ENCODE peak calls at places on chromosome 12, in ten cellular contexts. G is head of caudate nucleus, T is endothelial cell, B is astrocyte of the spinal cord, P is T-helper 1 cell, E is NCI-H1694, D is AG08395, Z is HT-29, L is IMR-90, W is germinal center. R is an unnamed sample.

GRCh38 chr12:39359644-39360043 is 83.3 kb downstream of the KIF21A start:
- DNase-seq in T (no peak), E (no peak), Z (no peak), L (no peak), G (no peak), W (no peak), P (no peak), B (no peak), D (no peak), R (no peak)

GRCh38 chr12:109931143-109931542 is 31.1 kb downstream of the TCHP start:
- DNase-seq in B (no peak), E (no peak), L (no peak), W (no peak), G (no peak), P (no peak), D (no peak), T (no peak), Z (no peak), R (no peak)

GRCh38 chr12:53062977-53063707 is 13.3 kb downstream of the TNS2 start:
- DNase-seq in D (no peak), W (no peak), T (no peak), G (no peak), Z (no peak), P (no peak), L (no peak), B (no peak), E (no peak), R (no peak)

GRCh38 chr12:103858953-103859601 is 18.0 kb upstream of the NT5DC3 start:
- DNase-seq in Z (peak), B (peak), L (peak), W (no peak), T (no peak), D (peak), G (no peak), E (no peak), P (no peak), R (peak)

GRCh38 chr12:27009926-27010325 is 4.3 kb downstream of the TM7SF3 start:
- DNase-seq in L (no peak), Z (no peak), B (no peak), G (no peak), T (no peak), P (no peak), E (no peak), W (no peak), D (no peak), R (no peak)

GRCh38 chr12:114998118-114998771 is 314.3 kb upstream of the TBX3 start:
- DNase-seq in L (no peak), B (no peak), G (no peak), W (no peak), T (no peak), D (no peak), Z (no peak), E (no peak), P (no peak), R (no peak)

GRCh38 chr12:10283028-10283427 is 24.6 kb upstream of the KLRD1 start:
- DNase-seq in T (no peak), G (no peak), P (no peak), D (no peak), E (no peak), B (no peak), W (no peak), Z (no peak), L (no peak), R (no peak)

GRCh38 chr12:2374092-2374740 is 321.4 kb downstream of the CACNA1C start:
- DNase-seq in Z (no peak), L (peak), P (no peak), T (no peak), E (no peak), B (no peak), G (no peak), W (no peak), D (peak), R (peak)

GRCh38 chr12:67514502-67514901 is 134.0 kb upstream of the DYRK2 start:
- DNase-seq in W (no peak), Z (no peak), L (no peak), P (no peak), B (no peak), E (no peak), G (no peak), T (no peak), D (no peak), R (no peak)

GRCh38 chr12:54704187-54704586 is 56.0 kb upstream of the DCD start:
- DNase-seq in P (no peak), Z (no peak), T (no peak), E (no peak), B (no peak), W (no peak), L (no peak), D (no peak), G (no peak), R (no peak)

GRCh38 chr12:79911889-79912656 is 22.8 kb downstream of the PPP1R12A start:
- DNase-seq in T (no peak), Z (no peak), B (peak), P (no peak), G (no peak), L (peak), E (no peak), W (no peak), D (no peak), R (no peak)

GRCh38 chr12:94140556-94140955 is 7.8 kb upstream of the PLXNC1 start:
- DNase-seq in L (peak), P (peak), Z (peak), B (no peak), T (peak), G (no peak), D (no peak), W (no peak), E (no peak), R (no peak)

GRCh38 chr12:91370086-91370868 is 187.7 kb upstream of the DCN start:
- DNase-seq in E (no peak), D (no peak), B (no peak), P (no peak), G (no peak), L (no peak), Z (no peak), W (no peak), T (no peak), R (no peak)

GRCh38 chr12:77299001-77299400 is 233.6 kb upstream of the E2F7 start:
- DNase-seq in L (no peak), D (peak), W (no peak), G (no peak), T (no peak), P (no peak), B (no peak), E (no peak), Z (no peak), R (peak)

GRCh38 chr12:70609739-70610491 is 27.3 kb downstream of the PTPRB start:
- DNase-seq in W (peak), D (peak), L (no peak), G (peak), T (peak), Z (peak), P (no peak), B (no peak), E (no peak), R (peak)

GRCh38 chr12:93883436-93884154 is 206.4 kb downstream of the CRADD start:
- DNase-seq in L (peak), W (no peak), G (no peak), Z (no peak), E (no peak), B (peak), T (no peak), D (peak), P (no peak), R (peak)

GRCh38 chr12:77995436-77996167 is 164.9 kb downstream of the NAV3 start:
- DNase-seq in L (peak), P (no peak), W (no peak), E (no peak), D (peak), T (no peak), Z (no peak), G (no peak), B (peak), R (peak)

GRCh38 chr12:57852620-57853509 is 6.3 kb upstream of the CTDSP2 start:
- DNase-seq in T (peak), Z (no peak), L (no peak), E (no peak), G (peak), B (no peak), P (no peak), W (no peak), D (no peak), R (no peak)

GRCh38 chr12:5909560-5909959 is 35.5 kb downstream of the ANO2 start:
- DNase-seq in P (no peak), E (no peak), W (no peak), D (no peak), L (no peak), Z (no peak), B (no peak), G (no peak), T (no peak), R (no peak)

GRCh38 chr12:49331360-49332222 is 5.4 kb downstream of the C1QL4 start:
- DNase-seq in E (peak), G (peak), Z (peak), T (peak), B (peak), D (peak), W (no peak), L (peak), P (no peak), R (peak)

GRCh38 chr12:122518908-122519307 is 7.8 kb downstream of the RSRC2 start:
- DNase-seq in L (peak), B (no peak), D (no peak), E (no peak), W (no peak), T (no peak), G (no peak), P (no peak), Z (no peak), R (no peak)

GRCh38 chr12:132872975-132873421 is 14.4 kb downstream of the CHFR start:
- DNase-seq in E (no peak), D (no peak), T (no peak), P (no peak), L (no peak), G (no peak), Z (no peak), W (peak), B (no peak), R (no peak)

GRCh38 chr12:112891093-112892024 is 15.4 kb upstream of the OAS1 start:
- DNase-seq in D (no peak), G (peak), L (no peak), Z (no peak), T (no peak), E (no peak), P (no peak), W (no peak), B (no peak), R (no peak)

GRCh38 chr12:70367268-70368141 is 1.4 kb downstream of the KCNMB4 start:
- DNase-seq in T (no peak), Z (no peak), P (no peak), E (no peak), D (peak), B (peak), W (no peak), L (peak), G (no peak), R (peak)

GRCh38 chr12:109277899-109278762 is 31.0 kb downstream of the FOXN4 start:
- DNase-seq in B (no peak), Z (no peak), D (peak), E (peak), G (no peak), P (no peak), T (no peak), W (no peak), L (peak), R (peak)

GRCh38 chr12:122265433-122265832 is 861 bp downstream of the VPS33A start:
- DNase-seq in B (no peak), G (no peak), T (no peak), P (no peak), L (no peak), E (no peak), D (no peak), Z (peak), W (peak), R (no peak)

GRCh38 chr12:27970391-27970980 is 2.0 kb downstream of the PTHLH start:
- DNase-seq in T (peak), D (peak), W (peak), Z (no peak), E (no peak), L (peak), G (no peak), P (no peak), B (peak), R (peak)

GRCh38 chr12:110790301-110790700 is 47.6 kb upstream of the PPP1CC start:
- DNase-seq in P (no peak), G (no peak), Z (no peak), W (no peak), D (peak), T (no peak), E (no peak), L (no peak), B (no peak), R (peak)

GRCh38 chr12:120886194-120887018 is 17.8 kb downstream of the SPPL3 start:
- DNase-seq in P (no peak), T (no peak), B (no peak), Z (no peak), D (no peak), L (no peak), E (no peak), W (no peak), G (no peak), R (no peak)

R was measured in AG20443.